ENCODE peak calls at places on chromosomes 4 and X, in five cellular contexts. U is IMR-90, Y is H9, G is neuronal stem cell, O is trophoblast cell. I is an unnamed sample.

GRCh38 chr4:74540193-74540592 is 95.3 kb downstream of the AREG start:
- DNase-seq in G (no peak), U (peak; percentile 72), O (no peak), Y (no peak), I (no peak)

GRCh38 chr4:38857354-38858096 is 908 bp upstream of the TLR6 start:
- DNase-seq in O (peak; percentile 71), Y (no peak), U (peak; percentile 94), G (no peak), I (peak; percentile 66)

GRCh38 chr4:62644372-62644771 is 1444.2 kb downstream of the ADGRL3 start:
- DNase-seq in G (peak; percentile 38), O (no peak), Y (peak; percentile 27), U (no peak), I (peak; percentile 83)

GRCh38 chr4:40515398-40516293 is 114.0 kb downstream of the RBM47 start:
- DNase-seq in O (peak; percentile 52), U (no peak), G (no peak), Y (peak; percentile 40), I (peak; percentile 34)

GRCh38 chrX:7542566-7542965 is 300.4 kb upstream of the VCX start:
- DNase-seq in O (no peak), Y (no peak), U (no peak), G (no peak), I (no peak)

GRCh38 chrX:47179221-47179927 is 14.3 kb upstream of the UBA1 start:
- DNase-seq in O (no peak), G (no peak), Y (no peak), U (no peak), I (no peak)

GRCh38 chr4:71765349-71765748 is 18.5 kb downstream of the GC start:
- DNase-seq in G (no peak), O (no peak), U (peak; percentile 5), Y (peak; percentile 39), I (peak; percentile 23)

GRCh38 chr4:136863756-136864155 is 668.5 kb downstream of the PCDH18 start:
- DNase-seq in U (peak; percentile 3), O (no peak), G (peak; percentile 3), Y (peak; percentile 34), I (peak; percentile 67)

GRCh38 chr4:184441461-184442392 is 32.6 kb downstream of the IRF2 start:
- DNase-seq in G (no peak), Y (peak; percentile 52), U (peak; percentile 57), O (no peak), I (peak; percentile 43)

DNA sequence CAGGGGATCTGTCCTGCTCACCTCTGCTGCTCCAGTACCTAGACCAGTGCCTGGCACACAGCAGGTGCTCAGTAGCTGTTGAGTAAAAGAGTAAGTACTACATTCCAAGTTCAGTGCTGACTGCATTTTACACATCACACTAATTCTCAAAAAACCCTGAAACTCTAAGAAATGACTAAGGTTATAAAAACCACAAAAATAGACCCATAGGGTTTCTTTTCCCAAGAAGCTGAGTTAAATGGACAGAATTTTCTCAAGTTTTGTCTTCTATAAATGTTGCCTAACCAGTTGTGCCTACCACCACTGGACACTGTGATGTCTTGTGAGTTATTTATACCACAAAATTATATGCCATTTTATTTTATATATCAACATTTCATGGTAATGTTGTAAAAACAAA is 78.9 kb upstream of the RXFP1 start:
- DNase-seq in Y (no peak), G (no peak), U (no peak), O (no peak), I (no peak)
- H3K23ac ChIP-seq in Y (no peak overlapping the region), G (no peak overlapping the region), U (no peak overlapping the region), O (no peak overlapping the region), I (no peak overlapping the region)

GRCh38 chr4:141571793-141572192 is 64.6 kb upstream of the IL15 start:
- DNase-seq in O (no peak), U (no peak), G (no peak), Y (no peak), I (no peak)
- H2BK5ac ChIP-seq in O (no peak overlapping the region), U (no peak overlapping the region), G (no peak overlapping the region), Y (no peak overlapping the region), I (no peak overlapping the region)

GRCh38 chr4:16197842-16198241 is 28.4 kb downstream of the TAPT1 start:
- DNase-seq in Y (no peak), G (no peak), O (no peak), U (no peak), I (no peak)
- H3K23ac ChIP-seq in Y (no peak overlapping the region), G (no peak overlapping the region), O (no peak overlapping the region), U (peak overlapping the region; percentile 31), I (no peak overlapping the region)

GRCh38 chr4:120667102-120667501 is 255.4 kb downstream of the PRDM5 start:
- DNase-seq in U (no peak), G (no peak), Y (no peak), O (no peak), I (no peak)

GRCh38 chr4:120672558-120673147 is 249.9 kb downstream of the PRDM5 start:
- DNase-seq in O (no peak), U (no peak), Y (peak; percentile 41), G (no peak), I (peak; percentile 86)

GRCh38 chr4:120673696-120674095 is 248.8 kb downstream of the PRDM5 start:
- DNase-seq in G (no peak), O (no peak), Y (no peak), U (no peak), I (peak; percentile 10)

DNA sequence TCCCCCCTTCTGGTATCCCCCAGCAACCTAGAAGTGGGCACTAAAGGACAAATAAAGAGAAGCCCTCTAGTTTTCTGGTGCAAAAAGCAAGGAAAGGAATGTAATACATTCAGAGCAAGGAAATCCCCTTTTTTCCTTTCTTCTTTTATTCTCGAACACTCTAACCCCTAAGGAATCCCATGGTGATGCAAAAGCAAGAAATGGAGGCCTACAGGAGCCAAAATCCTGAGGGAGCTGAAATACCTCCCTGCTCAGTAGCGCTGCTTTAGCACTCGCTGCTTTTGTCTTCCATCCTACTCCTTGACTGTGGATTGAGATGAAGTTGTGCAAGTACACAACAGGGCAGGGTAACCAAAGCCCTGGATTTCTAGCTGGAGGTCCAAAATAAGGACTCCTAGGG is 251.0 kb downstream of the PRDM5 start:
- DNase-seq in O (no peak), G (no peak), Y (peak; percentile 32), U (no peak), I (no peak)
- H2BK5ac ChIP-seq in O (no peak overlapping the region), G (no peak overlapping the region), Y (no peak overlapping the region), U (no peak overlapping the region), I (no peak overlapping the region)

GRCh38 chr4:152476796-152477195 is 59.1 kb downstream of the FBXW7 start:
- DNase-seq in G (no peak), O (no peak), Y (no peak), U (no peak), I (no peak)
- H3K23ac ChIP-seq in G (no peak overlapping the region), O (no peak overlapping the region), Y (no peak overlapping the region), U (no peak overlapping the region), I (no peak overlapping the region)

I was measured in mesendoderm.